ENCODE peak calls at places on chromosome 17, in four cellular contexts. One of them, this sample, is unnamed.

GRCh38 chr17:38740016-38740415 is 8.1 kb downstream of the PCGF2 start:
- DNase-seq in ascending aorta: no peak
- DNase-seq in testis: no peak
- DNase-seq in mesendoderm: no peak
- DNase-seq in this sample: no peak

GRCh38 chr17:40548982-40549680 is 16.1 kb downstream of the CCR7 start:
- DNase-seq in ascending aorta: peak; percentile 71
- DNase-seq in mesendoderm: no peak
- DNase-seq in testis: no peak
- DNase-seq in this sample: peak; percentile 15

GRCh38 chr17:80957461-80957941 is 34.1 kb upstream of the CHMP6 start:
- DNase-seq in testis: no peak
- DNase-seq in ascending aorta: peak; percentile 57
- DNase-seq in mesendoderm: no peak
- DNase-seq in this sample: no peak

GRCh38 chr17:31085563-31085962 is 9.2 kb upstream of the NF1 start:
- DNase-seq in ascending aorta: no peak
- DNase-seq in mesendoderm: no peak
- DNase-seq in testis: no peak
- DNase-seq in this sample: no peak

GRCh38 chr17:57295526-57296023 is 39.3 kb downstream of the MSI2 start:
- DNase-seq in testis: no peak
- DNase-seq in mesendoderm: peak; percentile 50
- DNase-seq in ascending aorta: no peak
- DNase-seq in this sample: no peak

GRCh38 chr17:68576811-68577551 is 24.2 kb downstream of the FAM20A start:
- DNase-seq in testis: peak; percentile 52
- DNase-seq in mesendoderm: no peak
- DNase-seq in ascending aorta: no peak
- DNase-seq in this sample: no peak

GRCh38 chr17:56785396-56785795 is 48.3 kb downstream of the C17orf67 start:
- DNase-seq in ascending aorta: no peak
- DNase-seq in testis: no peak
- DNase-seq in mesendoderm: no peak
- DNase-seq in this sample: no peak

GRCh38 chr17:43880420-43880991 is 26.8 kb downstream of the MPP2 start:
- DNase-seq in ascending aorta: no peak
- DNase-seq in testis: peak; percentile 45
- DNase-seq in mesendoderm: peak; percentile 55
- DNase-seq in this sample: peak; percentile 19

GRCh38 chr17:63442549-63443035 is 3.5 kb downstream of the CYB561 start:
- DNase-seq in mesendoderm: peak; percentile 74
- DNase-seq in testis: peak; percentile 57
- DNase-seq in ascending aorta: no peak
- DNase-seq in this sample: no peak

GRCh38 chr17:66450008-66450856 is 147.8 kb downstream of the PRKCA start:
- DNase-seq in testis: no peak
- DNase-seq in ascending aorta: no peak
- DNase-seq in mesendoderm: no peak
- DNase-seq in this sample: no peak

GRCh38 chr17:18093616-18094408 is 6.1 kb downstream of the DRG2 start:
- DNase-seq in ascending aorta: no peak
- DNase-seq in mesendoderm: peak; percentile 63
- DNase-seq in testis: peak; percentile 57
- DNase-seq in this sample: no peak

GRCh38 chr17:36072431-36073121 is 8.5 kb downstream of the CCL18 start:
- DNase-seq in testis: peak; percentile 73
- DNase-seq in mesendoderm: peak; percentile 79
- DNase-seq in ascending aorta: no peak
- DNase-seq in this sample: peak; percentile 65

GRCh38 chr17:48385303-48385702 is 44.7 kb downstream of the SKAP1 start:
- DNase-seq in ascending aorta: no peak
- DNase-seq in testis: no peak
- DNase-seq in mesendoderm: no peak
- DNase-seq in this sample: no peak

GRCh38 chr17:40326014-40326831 is 17.2 kb downstream of the RARA start:
- DNase-seq in mesendoderm: no peak
- DNase-seq in ascending aorta: no peak
- DNase-seq in testis: no peak
- DNase-seq in this sample: no peak

GRCh38 chr17:48486557-48486956 is 44.3 kb downstream of the HOXB1 start:
- DNase-seq in testis: no peak
- DNase-seq in ascending aorta: no peak
- DNase-seq in mesendoderm: peak; percentile 51
- DNase-seq in this sample: no peak

GRCh38 chr17:45924332-45924820 is 30.0 kb downstream of the MAPT start:
- DNase-seq in testis: no peak
- DNase-seq in ascending aorta: no peak
- DNase-seq in mesendoderm: no peak
- DNase-seq in this sample: no peak

GRCh38 chr17:47982645-47983440 is 11.9 kb downstream of the CDK5RAP3 start:
- DNase-seq in mesendoderm: no peak
- DNase-seq in testis: no peak
- DNase-seq in ascending aorta: no peak
- DNase-seq in this sample: no peak

GRCh38 chr17:58200024-58200633 is 7.6 kb downstream of the EPX start:
- DNase-seq in mesendoderm: peak; percentile 81
- DNase-seq in testis: peak; percentile 68
- DNase-seq in ascending aorta: no peak
- DNase-seq in this sample: no peak

GRCh38 chr17:50365165-50365564 is 7.8 kb downstream of the MRPL27 start:
- DNase-seq in testis: no peak
- DNase-seq in ascending aorta: no peak
- DNase-seq in mesendoderm: no peak
- DNase-seq in this sample: no peak

GRCh38 chr17:73017653-73018052 is 74.8 kb downstream of the SLC39A11 start:
- DNase-seq in testis: no peak
- DNase-seq in ascending aorta: no peak
- DNase-seq in mesendoderm: no peak
- DNase-seq in this sample: no peak

GRCh38 chr17:75474736-75475135 is 18.3 kb downstream of the TMEM94 start:
- DNase-seq in mesendoderm: no peak
- DNase-seq in testis: no peak
- DNase-seq in ascending aorta: no peak
- DNase-seq in this sample: no peak

DNA sequence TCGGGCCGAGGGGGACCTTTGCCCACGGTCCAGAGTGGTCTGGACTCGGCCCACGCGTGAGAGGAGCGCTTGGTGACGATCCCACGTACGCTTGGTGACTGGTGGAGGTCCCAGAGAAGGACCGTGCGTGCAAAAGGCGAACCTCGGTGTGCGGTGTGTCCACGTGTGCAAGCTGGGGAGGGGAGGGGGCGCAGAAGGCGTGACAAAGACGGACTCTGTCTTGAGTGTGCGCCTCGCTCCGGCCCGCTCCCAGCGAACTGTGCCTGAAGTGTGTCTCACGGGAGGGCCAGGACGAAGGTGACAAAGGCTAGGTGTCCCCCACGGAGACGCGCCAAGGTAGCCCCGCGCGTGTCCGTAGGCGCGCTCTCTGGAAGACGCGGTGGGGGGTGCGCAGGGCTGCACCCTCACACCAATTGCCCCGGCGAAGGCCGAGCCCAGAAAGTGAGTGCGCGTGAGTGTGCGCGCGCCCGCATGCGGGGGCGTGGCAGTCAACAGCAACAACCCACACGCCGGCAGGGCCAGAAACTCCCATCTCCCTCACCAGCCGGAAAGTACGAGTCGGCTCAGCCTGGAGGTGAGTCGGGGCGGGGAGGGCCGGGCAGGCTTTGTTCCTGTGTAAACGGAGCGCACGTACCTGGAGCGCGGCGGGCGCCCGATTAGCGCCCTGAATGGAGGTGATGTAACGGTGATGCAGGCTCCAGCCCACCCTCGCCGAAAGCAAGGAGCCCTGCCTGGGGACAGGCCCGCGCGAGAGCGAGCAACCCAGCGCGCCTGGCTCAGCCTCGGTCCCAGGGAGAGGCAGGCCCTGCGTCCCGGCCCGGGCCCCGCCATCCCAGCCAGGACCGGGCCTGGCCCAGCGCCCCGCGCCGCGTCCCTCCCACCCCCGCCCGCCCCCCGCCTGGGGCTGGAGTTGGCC is at the start of gene GPRC5C:
- DNase-seq in mesendoderm: peak; percentile 90
- DNase-seq in ascending aorta: peak; percentile 86
- DNase-seq in testis: peak; percentile 86
- DNase-seq in this sample: peak; percentile 92
- H3K4me3 ChIP-seq in mesendoderm: peak within 1 kb of the TSS; percentile 67
- H3K4me3 ChIP-seq in ascending aorta: peak within 1 kb of the TSS; percentile 68
- H3K4me3 ChIP-seq in testis: peak within 1 kb of the TSS; percentile 58
- H3K4me3 ChIP-seq in this sample: peak within 1 kb of the TSS; percentile 78

GRCh38 chr17:4534928-4535666 is 20.1 kb downstream of the MYBBP1A start:
- DNase-seq in ascending aorta: no peak
- DNase-seq in testis: no peak
- DNase-seq in mesendoderm: no peak
- DNase-seq in this sample: no peak

GRCh38 chr17:4532860-4533521 is 22.2 kb downstream of the MYBBP1A start:
- DNase-seq in testis: no peak
- DNase-seq in ascending aorta: no peak
- DNase-seq in mesendoderm: no peak
- DNase-seq in this sample: no peak

GRCh38 chr17:4533522-4534502 is 21.4 kb downstream of the MYBBP1A start:
- DNase-seq in mesendoderm: no peak
- DNase-seq in ascending aorta: no peak
- DNase-seq in testis: no peak
- DNase-seq in this sample: no peak

GRCh38 chr17:4535667-4536258 is 19.4 kb downstream of the MYBBP1A start:
- DNase-seq in mesendoderm: peak; percentile 25
- DNase-seq in ascending aorta: no peak
- DNase-seq in testis: no peak
- DNase-seq in this sample: no peak

GRCh38 chr17:4534515-4534914 is 20.7 kb downstream of the MYBBP1A start:
- DNase-seq in ascending aorta: no peak
- DNase-seq in testis: no peak
- DNase-seq in mesendoderm: no peak
- DNase-seq in this sample: no peak
- H3K27ac ChIP-seq in ascending aorta: peak overlapping the region; percentile 49
- H3K27ac ChIP-seq in testis: no peak overlapping the region
- H3K27ac ChIP-seq in mesendoderm: no peak overlapping the region
- H3K27ac ChIP-seq in this sample: peak overlapping the region; percentile 77

DNA sequence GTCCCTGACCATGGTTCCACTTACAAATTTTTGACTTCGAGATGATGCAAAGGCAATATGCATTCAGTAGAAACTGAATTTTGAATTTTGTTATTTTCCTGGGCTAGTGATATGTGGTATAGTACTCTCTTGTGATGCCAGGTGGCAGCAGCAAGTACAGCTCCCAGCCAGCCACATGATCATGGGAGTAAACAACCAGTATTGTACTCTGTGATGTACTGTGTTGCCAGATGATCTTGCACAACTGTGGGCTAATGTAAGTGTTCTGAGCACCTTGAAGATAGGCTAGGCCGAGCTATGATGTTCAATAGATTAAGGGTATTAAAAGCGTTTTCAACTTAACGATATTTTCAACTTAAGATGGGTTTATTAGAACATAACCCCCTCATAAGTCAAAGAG is 250.8 kb downstream of the STX8 start:
- DNase-seq in mesendoderm: no peak
- DNase-seq in ascending aorta: no peak
- DNase-seq in testis: no peak
- DNase-seq in this sample: no peak
- H3K27me3 ChIP-seq in mesendoderm: no peaks in the 10 kb centered on the region
- H3K27me3 ChIP-seq in ascending aorta: no peaks in the 10 kb centered on the region
- H3K27me3 ChIP-seq in testis: no peaks in the 10 kb centered on the region
- H3K27me3 ChIP-seq in this sample: no peaks in the 10 kb centered on the region

GRCh38 chr17:60141111-60142018 is 8.4 kb upstream of the CA4 start:
- DNase-seq in ascending aorta: no peak
- DNase-seq in testis: no peak
- DNase-seq in mesendoderm: no peak
- DNase-seq in this sample: no peak
- H3K4me3 ChIP-seq in ascending aorta: peak overlapping the region; percentile 15
- H3K4me3 ChIP-seq in testis: no peak overlapping the region
- H3K4me3 ChIP-seq in mesendoderm: no peak overlapping the region
- H3K4me3 ChIP-seq in this sample: no peak overlapping the region

GRCh38 chr17:353213-353837 is 718 bp upstream of the RPH3AL start:
- DNase-seq in mesendoderm: no peak
- DNase-seq in ascending aorta: no peak
- DNase-seq in testis: peak; percentile 9
- DNase-seq in this sample: no peak
- H3K27ac ChIP-seq in mesendoderm: no peak overlapping the region
- H3K27ac ChIP-seq in ascending aorta: peak overlapping the region; percentile 79
- H3K27ac ChIP-seq in testis: no peak overlapping the region
- H3K27ac ChIP-seq in this sample: no peak overlapping the region

GRCh38 chr17:13509561-13509960 is 92.2 kb downstream of the HS3ST3A1 start:
- DNase-seq in mesendoderm: no peak
- DNase-seq in testis: no peak
- DNase-seq in ascending aorta: no peak
- DNase-seq in this sample: no peak

GRCh38 chr17:13508916-13509315 is 92.8 kb downstream of the HS3ST3A1 start:
- DNase-seq in ascending aorta: no peak
- DNase-seq in testis: no peak
- DNase-seq in mesendoderm: no peak
- DNase-seq in this sample: no peak

GRCh38 chr17:13510062-13510461 is 91.7 kb downstream of the HS3ST3A1 start:
- DNase-seq in mesendoderm: no peak
- DNase-seq in ascending aorta: no peak
- DNase-seq in testis: no peak
- DNase-seq in this sample: no peak

GRCh38 chr17:13518271-13519000 is 83.3 kb downstream of the HS3ST3A1 start:
- DNase-seq in mesendoderm: no peak
- DNase-seq in ascending aorta: no peak
- DNase-seq in testis: no peak
- DNase-seq in this sample: no peak

DNA sequence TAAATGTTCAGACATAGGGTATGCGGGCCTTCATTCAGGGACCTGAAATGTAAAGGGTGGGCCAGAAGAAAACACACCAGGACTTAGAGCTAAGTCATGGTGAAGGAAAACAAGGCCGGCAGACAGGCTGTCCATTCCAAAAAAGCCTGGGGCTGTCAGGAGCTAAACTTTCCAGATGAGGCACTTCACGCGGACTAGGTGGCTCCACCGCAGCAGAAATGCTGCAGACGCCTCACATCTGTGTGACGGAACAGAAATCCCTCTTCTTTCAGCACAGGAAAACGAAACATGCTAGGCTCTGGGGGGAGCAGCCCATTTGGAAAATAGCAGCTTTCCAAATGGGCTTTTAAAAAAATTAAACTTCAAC is 88.7 kb downstream of the HS3ST3A1 start:
- DNase-seq in testis: peak; percentile 30
- DNase-seq in ascending aorta: no peak
- DNase-seq in mesendoderm: no peak
- DNase-seq in this sample: no peak
- H3K27me3 ChIP-seq in testis: no peaks in the 10 kb centered on the region
- H3K27me3 ChIP-seq in ascending aorta: no peaks in the 10 kb centered on the region
- H3K27me3 ChIP-seq in mesendoderm: no peaks in the 10 kb centered on the region
- H3K27me3 ChIP-seq in this sample: no peaks in the 10 kb centered on the region

GRCh38 chr17:82602986-82603385 is 45.3 kb downstream of the WDR45B start:
- DNase-seq in ascending aorta: no peak
- DNase-seq in testis: no peak
- DNase-seq in mesendoderm: no peak
- DNase-seq in this sample: no peak

GRCh38 chr17:82599674-82600661 is 48.3 kb downstream of the WDR45B start:
- DNase-seq in mesendoderm: no peak
- DNase-seq in testis: no peak
- DNase-seq in ascending aorta: no peak
- DNase-seq in this sample: no peak

GRCh38 chr17:82602487-82602886 is 45.8 kb downstream of the WDR45B start:
- DNase-seq in mesendoderm: peak; percentile 24
- DNase-seq in testis: no peak
- DNase-seq in ascending aorta: no peak
- DNase-seq in this sample: no peak

GRCh38 chr17:82601447-82602000 is 46.7 kb downstream of the WDR45B start:
- DNase-seq in testis: no peak
- DNase-seq in ascending aorta: no peak
- DNase-seq in mesendoderm: no peak
- DNase-seq in this sample: no peak

GRCh38 chr17:82600731-82601446 is 47.4 kb downstream of the WDR45B start:
- DNase-seq in ascending aorta: no peak
- DNase-seq in testis: no peak
- DNase-seq in mesendoderm: no peak
- DNase-seq in this sample: no peak
- H3K4me3 ChIP-seq in ascending aorta: no peak overlapping the region
- H3K4me3 ChIP-seq in testis: no peak overlapping the region
- H3K4me3 ChIP-seq in mesendoderm: no peak overlapping the region
- H3K4me3 ChIP-seq in this sample: no peak overlapping the region

This sample was measured in Peyer's patch.